ENCODE peak calls at places on chromosome 1, in six cellular contexts. X is Daoy; E is stimulated activated CD8-positive, alpha-beta memory T cell treated with anti-CD3 and anti-CD28 coated beads, Interleukin-7, amount 100 ng/mL, for 1 hour; H is uterus; A is posterior cingulate gyrus; N is GM04504. P is an unnamed sample.

GRCh38 chr1:222073307-222073995 is 331.6 kb upstream of the DUSP10 start:
- DNase-seq in X (peak), E (no peak), H (no peak), A (no peak), N (peak), P (no peak)

GRCh38 chr1:99481391-99481996 is 164.4 kb upstream of the PALMD start:
- DNase-seq in X (peak), E (no peak), H (peak), A (no peak), N (peak), P (peak)

GRCh38 chr1:198598796-198599321 is 40.0 kb upstream of the PTPRC start:
- DNase-seq in X (no peak), E (no peak), H (no peak), A (no peak), N (no peak), P (no peak)

GRCh38 chr1:41020654-41021053 is 871 bp downstream of the SLFNL1 start:
- DNase-seq in X (no peak), E (no peak), H (no peak), A (no peak), N (no peak), P (no peak)

GRCh38 chr1:232594768-232595698 is 34.9 kb downstream of the SIPA1L2 start:
- DNase-seq in X (no peak), E (no peak), H (no peak), A (no peak), N (no peak), P (no peak)

GRCh38 chr1:178940022-178940765 is 69.3 kb upstream of the ANGPTL1 start:
- DNase-seq in X (no peak), E (no peak), H (peak), A (no peak), N (no peak), P (no peak)

GRCh38 chr1:36789535-36789934 is 244.8 kb downstream of the GRIK3 start:
- DNase-seq in X (no peak), E (no peak), H (no peak), A (no peak), N (no peak), P (no peak)

GRCh38 chr1:192951961-192952460 is 107.1 kb downstream of the UCHL5 start:
- DNase-seq in X (peak), E (no peak), H (peak), A (no peak), N (peak), P (no peak)

GRCh38 chr1:152189657-152190442 is 30.8 kb upstream of the RPTN start:
- DNase-seq in X (peak), E (peak), H (peak), A (no peak), N (no peak), P (peak)

GRCh38 chr1:101316276-101316675 is 79.5 kb downstream of the S1PR1 start:
- DNase-seq in X (no peak), E (no peak), H (no peak), A (no peak), N (no peak), P (no peak)

GRCh38 chr1:226972931-226973330 is 32.8 kb downstream of the COQ8A start:
- DNase-seq in X (no peak), E (no peak), H (no peak), A (no peak), N (no peak), P (no peak)

GRCh38 chr1:160629286-160630210 is 17.3 kb downstream of the SLAMF1 start:
- DNase-seq in X (no peak), E (peak), H (no peak), A (no peak), N (no peak), P (no peak)

GRCh38 chr1:36889846-36890245 is 144.5 kb downstream of the GRIK3 start:
- DNase-seq in X (no peak), E (no peak), H (no peak), A (no peak), N (no peak), P (no peak)

GRCh38 chr1:74674278-74675048 is 871 bp upstream of the ERICH3 start:
- DNase-seq in X (no peak), E (no peak), H (no peak), A (no peak), N (no peak), P (no peak)

GRCh38 chr1:232611834-232612233 is 18.1 kb downstream of the SIPA1L2 start:
- DNase-seq in X (no peak), E (no peak), H (no peak), A (no peak), N (no peak), P (no peak)

GRCh38 chr1:176950736-176951308 is 213.7 kb downstream of the ASTN1 start:
- DNase-seq in X (no peak), E (no peak), H (no peak), A (no peak), N (no peak), P (no peak)